ENCODE peak calls at places on chromosomes 6 and 20, in four cellular contexts. G is K562, X is HEK293T, R is HepG2. E is an unnamed sample.

GRCh38 chr6:96521267-96521624 is 360 bp upstream of the UFL1 start:
- DNase-seq in R (no peak), G (no peak), X (no peak), E (no peak)

GRCh38 chr6:48110436-48111142 is 408 bp downstream of the PTCHD4 start:
- DNase-seq in R (no peak), G (no peak), X (no peak), E (no peak)

GRCh38 chr20:54140927-54141566 is 32.7 kb downstream of the CYP24A1 start:
- DNase-seq in G (no peak), R (peak), X (no peak), E (no peak)

GRCh38 chr6:144776031-144776819 is 491.1 kb downstream of the UTRN start:
- DNase-seq in G (no peak), R (peak), X (no peak), E (no peak)

GRCh38 chr6:168640738-168641137 is 199.8 kb downstream of the SMOC2 start:
- DNase-seq in R (no peak), G (no peak), X (no peak), E (no peak)

GRCh38 chr6:125393449-125393858 is 91.7 kb upstream of the HDDC2 start:
- DNase-seq in X (no peak), R (no peak), G (no peak), E (no peak)

GRCh38 chr20:20130399-20130798 is 78.1 kb downstream of the CFAP61 start:
- DNase-seq in R (peak), X (no peak), G (peak), E (no peak)

GRCh38 chr6:26097268-26097875 is 10.1 kb downstream of the HFE start:
- DNase-seq in X (peak), G (peak), R (peak), E (peak)

GRCh38 chr20:62161347-62161746 is 17.8 kb downstream of the SS18L1 start:
- DNase-seq in X (no peak), G (no peak), R (no peak), E (no peak)

GRCh38 chr20:51678041-51678697 is 90.0 kb downstream of the ATP9A start:
- DNase-seq in G (no peak), X (no peak), R (no peak), E (no peak)

GRCh38 chr6:14726816-14727493 is 518.9 kb upstream of the JARID2 start:
- DNase-seq in X (no peak), G (no peak), R (no peak), E (no peak)

GRCh38 chr20:23063573-23063972 is 14.1 kb upstream of the THBD start:
- DNase-seq in G (no peak), R (no peak), X (no peak), E (no peak)

GRCh38 chr20:55472704-55473103 is 532.6 kb downstream of the CBLN4 start:
- DNase-seq in X (peak), G (no peak), R (peak), E (no peak)

GRCh38 chr6:110495949-110496348 is 19.5 kb upstream of the SLC22A16 start:
- DNase-seq in X (peak), G (peak), R (no peak), E (no peak)

GRCh38 chr20:62174021-62174804 is 8.6 kb upstream of the MTG2 start:
- DNase-seq in G (no peak), X (no peak), R (no peak), E (no peak)

DNA sequence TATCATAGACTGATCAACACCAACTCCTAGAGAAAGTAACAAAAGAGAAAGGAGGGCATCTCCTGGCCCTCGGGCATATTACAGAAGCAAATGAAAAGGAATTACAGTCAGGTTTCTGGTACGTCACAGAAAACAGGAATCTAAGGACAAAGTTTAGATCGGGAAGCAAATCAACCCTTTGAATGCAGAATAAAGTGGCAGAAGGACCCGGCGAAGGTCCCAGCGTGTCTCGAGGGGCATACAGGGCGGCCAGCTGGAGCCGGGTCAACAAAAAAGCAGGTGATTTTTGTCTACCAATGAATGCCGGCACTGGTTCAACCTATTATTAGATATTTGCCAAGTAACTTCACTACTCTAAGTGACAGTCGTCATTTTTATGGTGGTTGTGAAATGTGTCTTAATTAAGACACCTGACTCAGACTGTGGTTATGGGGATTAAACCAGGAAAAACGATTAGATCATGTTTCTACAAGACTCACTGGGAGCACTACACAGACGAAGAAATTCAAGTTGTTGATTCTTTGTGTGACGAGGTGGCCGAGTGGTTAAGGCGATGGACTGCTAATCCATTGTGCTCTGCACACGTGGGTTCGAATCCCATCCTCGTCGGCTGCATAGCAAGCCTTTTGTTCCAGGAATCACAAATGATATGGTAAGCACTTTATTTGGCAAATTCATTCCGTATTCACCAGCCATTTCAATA is 12.4 kb upstream of the ZSCAN9 start:
- DNase-seq in G (peak), R (peak), X (peak), E (peak)
- TF ChIP-seq ELF4 in G (no peak), R (no peak), X (no peak), E (no peak)

DNA sequence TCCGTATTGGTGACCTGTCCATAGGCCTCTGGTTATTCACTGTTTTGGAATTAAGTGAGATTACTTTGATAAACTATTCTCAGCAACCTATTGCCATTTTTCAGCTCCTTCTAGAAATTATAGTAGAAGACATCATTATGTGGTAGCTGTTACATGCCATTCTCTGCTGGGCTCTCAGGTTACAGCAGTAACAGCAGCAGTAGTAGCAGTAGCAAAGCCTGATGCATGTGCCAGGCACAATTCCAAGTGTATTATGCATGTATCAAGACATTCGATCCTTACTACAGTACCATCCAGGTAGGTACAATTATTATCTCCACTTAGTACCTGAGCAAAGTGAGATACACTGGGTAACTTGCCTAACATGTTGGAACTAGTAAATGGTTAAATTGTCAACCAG is 74.3 kb downstream of the RPS12 start:
- DNase-seq in G (no peak), X (no peak), R (no peak), E (no peak)
- TF ChIP-seq ELF4 in G (no peak), X (no peak), R (no peak), E (no peak)

GRCh38 chr6:149845549-149845948 is 18.6 kb downstream of the LRP11 start:
- DNase-seq in X (no peak), R (no peak), G (no peak), E (no peak)

GRCh38 chr6:149844480-149844879 is 19.7 kb downstream of the LRP11 start:
- DNase-seq in G (no peak), R (no peak), X (no peak), E (no peak)

GRCh38 chr6:149843051-149843633 is 21.0 kb downstream of the LRP11 start:
- DNase-seq in X (no peak), R (no peak), G (no peak), E (no peak)

GRCh38 chr6:149847943-149848267 is 16.3 kb downstream of the LRP11 start:
- DNase-seq in X (no peak), G (no peak), R (no peak), E (no peak)

DNA sequence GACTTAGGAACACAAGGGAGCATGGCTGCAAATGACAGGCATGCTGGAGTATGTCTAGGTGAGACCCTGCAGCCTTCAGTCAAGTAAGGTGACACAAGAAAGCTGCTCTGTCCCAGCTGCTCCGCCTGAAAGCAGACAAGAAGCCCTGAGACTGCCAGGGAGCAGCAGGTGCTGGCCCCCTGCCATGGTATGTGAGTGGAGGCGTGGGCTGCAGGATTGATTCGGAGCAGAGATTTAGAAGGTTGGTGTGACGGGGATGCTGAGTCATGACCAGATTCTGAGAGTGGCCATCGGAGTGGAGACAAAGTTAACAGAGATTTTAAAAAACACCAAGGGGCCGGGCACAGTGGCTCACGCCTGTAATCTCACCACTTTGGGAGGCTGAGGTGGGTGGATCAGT is 17.8 kb downstream of the LRP11 start:
- DNase-seq in R (no peak), G (peak), X (no peak), E (no peak)
- TF ChIP-seq ELF4 in R (no peak), G (no peak), X (no peak), E (no peak)

DNA sequence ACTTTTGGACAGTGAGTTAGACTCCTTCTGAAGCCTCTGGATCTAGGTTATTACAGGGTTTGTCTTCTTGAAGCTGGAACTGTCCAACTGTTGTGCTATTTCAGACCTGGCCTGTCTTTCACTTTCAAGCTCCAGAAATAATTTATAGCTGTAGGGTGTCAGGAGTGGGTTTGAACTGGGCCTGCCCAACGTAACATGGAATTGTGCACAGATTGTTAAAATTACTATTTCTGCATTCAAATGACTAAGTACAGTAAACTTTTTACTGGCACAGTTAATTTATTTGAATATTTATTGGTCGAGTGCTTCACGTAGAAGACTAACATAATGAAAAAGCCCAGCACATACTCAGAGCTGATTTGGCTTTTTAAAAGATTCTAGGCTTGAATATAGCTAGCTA is 74.3 kb downstream of the ARID1B start:
- DNase-seq in G (peak), X (no peak), R (no peak), E (no peak)
- TF ChIP-seq ELF4 in G (no peak), X (no peak), R (no peak), E (no peak)